ENCODE peak calls at places on chromosomes 16 and 17, in ten cellular contexts. J, Y, R, H, W, C, T, I, L and N are unnamed samples.
A peak's percentile ranks its signal among the peaks of the same experiment; 100 is the strongest.

GRCh38 chr16:50153648-50154368 is 702 bp downstream of the TENT4B start:
- DNase-seq in J (peak; percentile 25), Y (peak; percentile 26), R (no peak), H (peak; percentile 58), W (peak; percentile 50), C (peak; percentile 56), T (no peak), I (peak; percentile 17), L (no peak), N (no peak)

GRCh38 chr17:7356779-7357178 is 1.8 kb downstream of the TMEM95 start:
- DNase-seq in J (peak; percentile 34), Y (no peak), R (no peak), H (no peak), W (no peak), C (no peak), T (no peak), I (no peak), L (no peak), N (no peak)

GRCh38 chr17:37791985-37792384 is 47.1 kb upstream of the HNF1B start:
- DNase-seq in J (no peak), Y (no peak), R (peak; percentile 13), H (no peak), W (no peak), C (no peak), T (no peak), I (no peak), L (no peak), N (no peak)

GRCh38 chr17:31393749-31394146 is 2.3 kb downstream of the RAB11FIP4 start:
- DNase-seq in J (no peak), Y (no peak), R (no peak), H (no peak), W (no peak), C (no peak), T (no peak), I (no peak), L (no peak), N (no peak)

GRCh38 chr17:39701012-39701783 is 1.3 kb downstream of the ERBB2 start:
- DNase-seq in J (no peak), Y (no peak), R (no peak), H (peak; percentile 50), W (no peak), C (no peak), T (no peak), I (no peak), L (no peak), N (no peak)

GRCh38 chr17:63450551-63450950 is 4.4 kb upstream of the CYB561 start:
- DNase-seq in J (no peak), Y (no peak), R (no peak), H (no peak), W (no peak), C (peak; percentile 64), T (no peak), I (no peak), L (no peak), N (no peak)

GRCh38 chr16:67537636-67538591 is 9.3 kb downstream of the RIPOR1 start:
- DNase-seq in J (no peak), Y (peak; percentile 67), R (no peak), H (peak; percentile 78), W (peak; percentile 65), C (peak; percentile 74), T (peak; percentile 67), I (peak; percentile 61), L (no peak), N (no peak)

GRCh38 chr17:74780443-74781238 is 4.5 kb upstream of the NAT9 start:
- DNase-seq in J (no peak), Y (no peak), R (no peak), H (peak; percentile 72), W (peak; percentile 62), C (peak; percentile 71), T (no peak), I (no peak), L (no peak), N (peak; percentile 55)

GRCh38 chr17:74394977-74395376 is 27.7 kb downstream of the GPR142 start:
- DNase-seq in J (no peak), Y (no peak), R (peak; percentile 66), H (no peak), W (no peak), C (no peak), T (no peak), I (no peak), L (no peak), N (no peak)

GRCh38 chr16:53372942-53373871 is 61.1 kb upstream of the RBL2 start:
- DNase-seq in J (no peak), Y (no peak), R (no peak), H (peak; percentile 91), W (peak; percentile 75), C (no peak), T (peak; percentile 52), I (peak; percentile 64), L (no peak), N (no peak)